ENCODE peak calls at places on chromosomes 6 and 20, in five cellular contexts. G is GM10248, I is K562, A is PC-9, H is hepatocyte. B is an unnamed sample.

GRCh38 chr6:15398657-15399287 is 152.9 kb downstream of the JARID2 start:
- DNase-seq in A (no peak), H (no peak), I (no peak), G (peak; percentile 68), B (no peak)

GRCh38 chr6:27205375-27206278 is 41.9 kb upstream of the PRSS16 start:
- DNase-seq in H (peak; percentile 43), G (peak; percentile 38), A (no peak), I (peak; percentile 79), B (no peak)

GRCh38 chr6:2166717-2167116 is 78.7 kb downstream of the GMDS start:
- DNase-seq in I (no peak), H (peak; percentile 8), A (no peak), G (no peak), B (no peak)

GRCh38 chr20:25339608-25340007 is 51.0 kb downstream of the ABHD12 start:
- DNase-seq in A (no peak), G (no peak), I (no peak), H (peak; percentile 65), B (peak; percentile 34)

GRCh38 chr6:11196511-11197174 is 35.8 kb downstream of the NEDD9 start:
- DNase-seq in A (no peak), G (no peak), H (no peak), I (no peak), B (no peak)

GRCh38 chr6:46565531-46565930 is 74.3 kb upstream of the RCAN2 start:
- DNase-seq in A (no peak), G (no peak), I (no peak), H (no peak), B (no peak)

GRCh38 chr20:676315-676937 is 824 bp upstream of the SCRT2 start:
- DNase-seq in G (no peak), H (no peak), A (no peak), I (no peak), B (no peak)

GRCh38 chr6:90194371-90194841 is 102.2 kb downstream of the BACH2 start:
- DNase-seq in I (no peak), A (no peak), H (no peak), G (no peak), B (no peak)

GRCh38 chr20:41268917-41269652 is 48.4 kb downstream of the ZHX3 start:
- DNase-seq in A (no peak), H (no peak), I (no peak), G (no peak), B (no peak)

GRCh38 chr6:132190815-132191175 is 210.5 kb downstream of the MOXD1 start:
- DNase-seq in A (no peak), G (no peak), H (no peak), I (no peak), B (no peak)

GRCh38 chr6:149264629-149265028 is 52.9 kb upstream of the TAB2 start:
- DNase-seq in I (no peak), H (no peak), A (no peak), G (no peak), B (no peak)

GRCh38 chr6:159716247-159717086 is 10.8 kb upstream of the WTAP start:
- DNase-seq in A (no peak), H (peak; percentile 59), I (no peak), G (no peak), B (no peak)

GRCh38 chr6:81668615-81669047 is 83.8 kb downstream of the TENT5A start:
- DNase-seq in I (no peak), G (no peak), H (no peak), A (no peak), B (no peak)

GRCh38 chr6:30443657-30444450 is 45.5 kb upstream of the HLA-E start:
- DNase-seq in H (peak; percentile 49), A (no peak), G (no peak), I (no peak), B (peak; percentile 35)
- TF ChIP-seq CTCF in H (no peak), A (no peak), G (no peak), I (no peak), B (no peak)

DNA sequence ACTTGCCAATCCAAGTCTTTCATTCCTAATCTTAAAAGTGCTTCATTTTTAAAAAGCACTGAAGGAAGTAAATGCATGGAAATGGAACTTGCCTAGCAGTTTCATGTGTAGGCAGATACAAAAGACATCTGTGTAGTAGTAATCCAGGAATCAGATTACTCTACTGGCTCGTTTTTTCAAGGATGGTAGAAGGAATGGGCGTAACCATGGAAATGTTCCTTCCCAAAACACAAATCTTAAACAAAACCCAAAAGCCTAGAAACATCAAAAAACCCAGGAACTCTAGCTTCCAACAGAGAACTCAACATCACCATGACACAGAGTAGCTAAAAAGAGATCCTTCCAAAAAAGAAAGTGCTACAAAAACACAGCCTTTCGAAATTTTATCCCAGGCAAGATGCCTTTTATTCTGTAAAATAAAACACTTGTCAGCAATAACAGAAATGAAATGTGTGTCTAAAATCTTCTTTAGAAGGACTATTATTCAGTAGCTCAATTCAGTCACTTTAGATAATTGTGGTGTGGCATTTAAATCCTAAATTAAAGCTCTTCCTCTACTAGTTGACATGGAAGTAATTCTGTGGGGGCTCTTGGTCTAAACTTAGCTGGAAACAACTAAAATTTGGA is 81.7 kb downstream of the FAM217A start:
- DNase-seq in A (no peak), G (no peak), H (no peak), I (no peak), B (no peak)
- TF ChIP-seq CTCF in A (no peak), G (no peak), H (no peak), I (no peak), B (no peak)

GRCh38 chr20:32823078-32823477 is 3.3 kb downstream of the MAPRE1 start:
- DNase-seq in I (peak; percentile 27), G (no peak), A (no peak), H (peak; percentile 75), B (peak; percentile 26)

GRCh38 chr20:32823737-32824588 is 4.2 kb downstream of the MAPRE1 start:
- DNase-seq in G (no peak), H (no peak), I (no peak), A (no peak), B (no peak)

GRCh38 chr20:32820698-32821378 is 1.1 kb downstream of the MAPRE1 start:
- DNase-seq in I (peak; percentile 25), H (no peak), A (no peak), G (no peak), B (no peak)

GRCh38 chr20:32822189-32822588 is 2.4 kb downstream of the MAPRE1 start:
- DNase-seq in H (no peak), I (no peak), A (no peak), G (no peak), B (no peak)

DNA sequence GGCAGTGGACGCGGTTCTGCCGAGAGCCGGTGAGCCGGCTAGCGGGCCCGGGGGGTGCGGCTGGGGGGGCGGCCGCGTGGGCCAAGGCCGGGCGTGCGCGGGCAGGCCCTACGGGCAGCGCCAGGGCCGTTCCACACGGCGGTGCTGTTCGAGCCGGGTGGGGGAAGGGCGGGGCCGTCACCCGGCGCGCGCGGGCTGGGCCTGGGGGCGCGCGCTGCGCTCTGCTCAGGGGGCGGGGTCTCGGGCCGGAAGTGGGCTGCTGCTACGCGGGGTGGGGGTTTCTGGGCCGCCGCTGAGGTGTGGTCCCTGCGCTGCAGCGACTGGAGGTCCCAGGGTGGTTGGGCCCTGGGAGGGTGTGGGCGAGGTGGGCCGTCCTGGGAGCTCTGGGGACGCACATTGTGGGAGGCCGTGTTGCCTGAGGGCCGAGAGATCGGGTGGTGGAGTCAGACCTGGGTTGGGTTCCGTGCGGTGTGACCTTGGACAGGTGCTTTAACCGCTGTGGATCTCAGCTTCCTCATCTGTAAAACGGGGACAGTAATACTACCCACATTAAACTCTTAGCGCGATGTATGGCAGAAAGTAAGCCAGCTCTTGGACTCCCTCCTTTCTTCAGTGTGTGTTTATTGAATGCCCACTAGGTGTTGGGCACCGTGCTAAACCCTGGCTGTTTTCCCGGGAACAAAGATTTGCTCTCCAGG is 395 bp downstream of the MAPRE1 start:
- DNase-seq in A (no peak), I (peak; percentile 85), H (peak; percentile 96), G (peak; percentile 82), B (peak; percentile 82)
- TF ChIP-seq CTCF in A (no peak), I (no peak), H (no peak), G (no peak), B (no peak)

GRCh38 chr6:82711105-82711829 is 347.6 kb downstream of the TPBG start:
- DNase-seq in I (no peak), G (no peak), H (no peak), A (no peak), B (no peak)

GRCh38 chr6:82711992-82712788 is 348.6 kb downstream of the TPBG start:
- DNase-seq in H (no peak), A (no peak), I (no peak), G (no peak), B (no peak)

GRCh38 chr6:82712826-82713225 is 349.2 kb downstream of the TPBG start:
- DNase-seq in G (peak; percentile 24), A (no peak), I (peak; percentile 6), H (no peak), B (no peak)
- TF ChIP-seq CTCF in G (peak; percentile 25), A (peak; percentile 48), I (no peak), H (peak; percentile 39), B (no peak)

GRCh38 chr6:13923527-13924145 is 1.1 kb upstream of the RNF182 start:
- DNase-seq in H (no peak), A (no peak), I (peak; percentile 75), G (no peak), B (no peak)
- TF ChIP-seq CTCF in H (no peak), A (no peak), I (no peak), G (no peak), B (no peak)

GRCh38 chr20:46772901-46773300 is 63.5 kb downstream of the SLC2A10 start:
- DNase-seq in A (no peak), G (no peak), H (peak; percentile 18), I (peak; percentile 38), B (no peak)
- TF ChIP-seq CTCF in A (peak; percentile 64), G (no peak), H (peak; percentile 37), I (peak; percentile 54), B (no peak)

DNA sequence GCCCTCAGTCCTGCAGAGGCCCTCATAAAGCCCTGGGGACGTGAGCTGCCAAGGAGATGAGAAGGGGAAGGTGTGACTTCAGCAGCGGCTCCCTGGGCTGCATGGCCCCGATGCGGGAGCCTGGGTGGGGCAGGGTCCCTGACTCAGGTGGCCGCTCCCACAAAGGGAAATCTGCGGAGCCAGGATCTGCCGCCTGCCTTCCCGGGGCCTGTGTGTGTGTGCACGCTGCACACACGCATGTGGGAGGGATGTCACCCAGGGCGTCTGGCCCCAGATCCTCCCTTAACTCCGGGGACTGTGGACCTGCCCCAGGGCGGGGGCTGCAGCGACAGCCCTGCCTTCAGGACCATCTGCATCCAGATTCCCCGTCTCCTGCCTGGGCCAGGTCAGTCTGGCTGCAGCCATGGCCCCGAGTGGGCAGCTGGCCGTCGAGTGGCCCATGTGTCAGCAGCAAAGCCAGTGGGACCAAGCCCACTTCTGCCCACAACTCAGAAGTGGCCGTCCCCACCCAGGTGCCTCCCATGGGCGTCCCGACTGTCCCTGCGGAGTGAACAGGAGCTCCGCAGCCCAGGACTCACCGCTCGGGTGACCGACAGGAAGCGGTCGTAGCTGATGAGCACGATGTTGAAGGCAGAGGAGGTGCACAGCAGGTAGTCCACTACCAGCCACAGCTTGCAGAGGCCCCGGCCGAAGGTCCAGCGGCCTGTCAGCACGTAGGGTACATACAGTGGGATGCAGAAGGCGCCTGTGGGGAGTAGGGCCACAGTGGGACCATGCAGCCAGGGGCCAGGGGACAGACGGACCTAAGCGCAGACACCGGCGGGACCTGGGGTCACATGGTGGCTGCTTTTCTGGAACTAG is 1.9 kb downstream of the HRH3 start:
- DNase-seq in A (no peak), H (no peak), G (no peak), I (no peak), B (no peak)
- TF ChIP-seq CTCF in A (no peak), H (no peak), G (no peak), I (no peak), B (no peak)

GRCh38 chr6:68649669-68650068 is 14.6 kb downstream of the ADGRB3 start:
- DNase-seq in G (no peak), A (no peak), H (no peak), I (peak; percentile 53), B (no peak)
- TF ChIP-seq CTCF in G (no peak), A (no peak), H (no peak), I (no peak), B (no peak)

GRCh38 chr20:45523833-45524232 is 8.4 kb upstream of the SPINT3 start:
- DNase-seq in A (no peak), G (no peak), H (no peak), I (no peak), B (no peak)
- TF ChIP-seq CTCF in A (no peak), G (no peak), H (no peak), I (no peak), B (no peak)

B was measured in Calu3.